ENCODE peak calls at places on chromosomes 4 and X, in five cellular contexts. H, Y, S, E and L are unnamed samples.
A peak's percentile ranks its signal among the peaks of the same experiment; 100 is the strongest.

GRCh38 chrX:48864210-48864609 is 28.8 kb upstream of the PCSK1N start:
- DNase-seq in S (peak; percentile 45), E (no peak), Y (no peak), H (no peak), L (no peak)

GRCh38 chr4:143473334-143474126 is 40.0 kb upstream of the SMARCA5 start:
- DNase-seq in Y (no peak), E (no peak), S (no peak), H (no peak), L (no peak)

GRCh38 chrX:38260231-38260630 is 39.6 kb upstream of the SRPX start:
- DNase-seq in S (no peak), H (no peak), E (no peak), Y (no peak), L (no peak)

GRCh38 chr4:134126161-134126560 is 75.4 kb downstream of the PABPC4L start:
- DNase-seq in Y (no peak), S (no peak), H (no peak), E (no peak), L (no peak)

GRCh38 chr4:158521490-158522111 is at the start of gene RXFP1:
- DNase-seq in Y (no peak), E (no peak), H (no peak), S (no peak), L (no peak)

GRCh38 chr4:23902203-23902602 is 12.4 kb upstream of the PPARGC1A start:
- DNase-seq in H (no peak), Y (no peak), E (no peak), S (no peak), L (no peak)

GRCh38 chr4:26048378-26048882 is 134.4 kb downstream of the SMIM20 start:
- DNase-seq in S (peak; percentile 71), H (peak; percentile 91), Y (no peak), E (no peak), L (no peak)

GRCh38 chrX:18983711-18984380 is at the start of gene PHKA2:
- DNase-seq in S (no peak), Y (peak; percentile 43), E (peak; percentile 31), H (no peak), L (peak; percentile 23)

GRCh38 chr4:54109226-54110018 is 9.5 kb downstream of the GSX2 start:
- DNase-seq in E (peak; percentile 34), H (no peak), S (no peak), Y (no peak), L (no peak)

GRCh38 chr4:77044458-77045124 is 31.2 kb downstream of the CCNI start:
- DNase-seq in H (no peak), Y (peak; percentile 61), S (no peak), E (no peak), L (no peak)

GRCh38 chrX:69238153-69238959 is 73.1 kb upstream of the PJA1 start:
- DNase-seq in E (no peak), Y (no peak), H (no peak), S (no peak), L (no peak)

GRCh38 chr4:57499786-57500185 is 389.6 kb upstream of the IGFBP7 start:
- DNase-seq in H (no peak), Y (no peak), S (no peak), E (no peak), L (no peak)

GRCh38 chr4:165312506-165312905 is 15.0 kb upstream of the MSMO1 start:
- DNase-seq in S (no peak), Y (no peak), H (peak; percentile 41), E (no peak), L (no peak)

DNA sequence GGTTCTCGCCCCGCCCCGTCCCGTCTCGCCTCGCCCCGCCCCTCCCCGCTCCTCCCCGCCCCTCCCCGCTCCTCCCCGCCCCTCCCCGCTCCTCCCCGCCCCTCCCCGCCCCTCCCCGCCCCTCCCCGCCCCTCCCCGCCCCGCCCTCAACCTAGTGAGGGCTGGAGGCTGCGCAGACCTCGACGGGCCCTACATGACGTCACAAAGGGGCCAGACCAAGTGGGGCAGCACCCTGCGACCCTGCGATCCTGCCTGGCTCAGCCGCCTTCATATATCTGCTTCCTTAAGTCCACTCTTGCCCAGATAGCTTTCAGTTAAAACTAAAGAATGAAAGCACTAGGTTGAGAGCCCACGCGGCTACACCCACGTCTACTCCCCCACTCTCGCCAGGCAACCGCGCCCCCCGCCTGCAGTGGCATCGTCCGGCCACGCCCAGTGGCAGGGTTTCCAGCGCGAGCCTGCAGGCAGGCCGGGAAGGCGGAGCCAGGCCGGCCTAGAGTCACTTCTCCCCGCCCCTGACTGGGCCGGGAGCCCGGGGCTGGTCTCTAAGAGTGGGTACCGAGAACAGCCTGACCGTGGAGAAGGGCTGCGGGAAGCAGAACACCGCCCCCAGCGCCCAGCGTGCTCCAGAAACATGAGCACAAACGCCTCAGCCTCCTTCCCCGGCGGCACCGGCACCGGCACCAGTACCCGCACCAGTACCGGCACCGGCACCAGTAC is 1.5 kb upstream of the MAOA start:
- DNase-seq in S (peak; percentile 57), Y (peak; percentile 88), E (peak; percentile 87), H (peak; percentile 52), L (peak; percentile 74)
- TF ChIP-seq CTCF in S (peak; percentile 27), Y (peak; percentile 8), E (no peak), H (peak; percentile 39), L (peak; percentile 49)

GRCh38 chr4:87938746-87939145 is 36.8 kb upstream of the SPP1 start:
- DNase-seq in H (no peak), S (no peak), E (no peak), Y (no peak), L (no peak)

GRCh38 chr4:87937523-87937922 is 38.0 kb upstream of the SPP1 start:
- DNase-seq in Y (no peak), H (no peak), E (no peak), S (no peak), L (no peak)

GRCh38 chr4:87943660-87944149 is 31.8 kb upstream of the SPP1 start:
- DNase-seq in S (no peak), Y (no peak), E (no peak), H (no peak), L (no peak)

GRCh38 chr4:87941537-87942392 is 33.7 kb upstream of the SPP1 start:
- DNase-seq in H (no peak), S (no peak), Y (no peak), E (no peak), L (no peak)

GRCh38 chr4:87939978-87940690 is 35.4 kb upstream of the SPP1 start:
- DNase-seq in S (no peak), H (no peak), E (no peak), Y (no peak), L (no peak)
- TF ChIP-seq CTCF in S (no peak), H (no peak), E (no peak), Y (no peak), L (no peak)

DNA sequence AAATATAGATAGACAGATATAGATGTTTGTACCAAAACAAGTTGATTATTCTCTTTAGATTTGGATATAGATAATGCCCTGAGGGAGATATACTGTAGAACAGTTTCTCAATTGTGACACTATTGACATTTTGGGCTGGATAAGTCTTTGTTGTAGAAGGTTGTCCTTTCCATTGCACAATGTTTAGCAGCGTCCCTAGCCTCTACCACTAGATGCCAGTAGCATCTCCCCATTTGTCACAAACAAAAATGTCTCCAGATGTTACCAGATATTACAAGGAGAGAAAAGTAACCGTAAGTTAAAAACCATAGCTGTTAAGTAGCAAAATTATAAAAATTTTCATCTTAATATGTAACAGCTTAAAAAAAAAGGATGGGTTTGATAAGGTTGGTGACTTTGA is 2595.3 kb downstream of the ARAP2 start:
- DNase-seq in S (peak; percentile 14), E (no peak), Y (no peak), H (no peak), L (no peak)
- TF ChIP-seq CTCF in S (peak; percentile 94), E (no peak), Y (no peak), H (peak; percentile 82), L (peak; percentile 57)

GRCh38 chr4:73916172-73916925 is 47.2 kb downstream of the CXCL1 start:
- DNase-seq in Y (no peak), E (no peak), S (no peak), H (no peak), L (no peak)
- TF ChIP-seq CTCF in Y (no peak), E (no peak), S (no peak), H (no peak), L (no peak)

GRCh38 chr4:141657550-141657949 is 21.2 kb downstream of the IL15 start:
- DNase-seq in Y (no peak), E (no peak), S (no peak), H (no peak), L (no peak)
- TF ChIP-seq CTCF in Y (no peak), E (no peak), S (no peak), H (no peak), L (no peak)

DNA sequence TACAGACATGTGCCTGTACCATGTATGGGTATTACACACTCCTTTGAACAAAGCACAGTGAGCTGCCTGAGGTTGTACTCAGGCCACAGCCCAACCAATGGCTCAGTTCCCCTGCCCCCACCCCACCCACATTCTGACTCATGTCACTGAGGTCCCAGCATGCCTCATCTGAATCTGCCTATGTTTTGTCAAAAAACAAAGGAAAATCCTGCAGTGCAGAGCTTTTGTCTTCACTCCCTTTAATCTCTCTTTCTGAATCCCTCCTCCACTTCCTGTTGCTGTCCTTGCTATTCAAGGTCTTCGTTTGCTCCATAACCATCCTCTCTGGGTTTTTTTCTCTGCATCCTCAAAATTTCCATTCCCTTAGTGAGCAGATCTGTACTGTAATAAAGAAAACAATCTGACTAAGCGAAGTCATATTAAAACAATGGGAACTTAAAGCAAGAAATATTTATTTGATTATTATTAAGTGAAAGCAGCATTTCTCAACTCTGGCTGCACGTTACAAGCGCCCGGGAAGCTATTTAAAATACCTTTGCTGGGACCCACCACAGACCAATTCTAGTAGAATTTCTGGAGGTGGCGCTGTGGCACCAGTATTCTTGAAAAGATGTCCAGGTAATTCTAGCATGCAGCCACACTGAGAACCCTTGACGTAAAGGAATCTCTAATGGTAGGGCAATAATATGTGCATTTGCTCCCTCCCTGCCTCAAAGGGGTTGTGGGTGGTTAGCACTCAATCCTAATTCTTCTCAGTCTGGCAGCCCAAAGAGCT is 8.8 kb downstream of the GUCY2F start:
- DNase-seq in H (no peak), Y (peak; percentile 8), E (peak; percentile 26), S (no peak), L (peak; percentile 35)
- TF ChIP-seq CTCF in H (no peak), Y (no peak), E (no peak), S (peak; percentile 18), L (peak; percentile 60)

DNA sequence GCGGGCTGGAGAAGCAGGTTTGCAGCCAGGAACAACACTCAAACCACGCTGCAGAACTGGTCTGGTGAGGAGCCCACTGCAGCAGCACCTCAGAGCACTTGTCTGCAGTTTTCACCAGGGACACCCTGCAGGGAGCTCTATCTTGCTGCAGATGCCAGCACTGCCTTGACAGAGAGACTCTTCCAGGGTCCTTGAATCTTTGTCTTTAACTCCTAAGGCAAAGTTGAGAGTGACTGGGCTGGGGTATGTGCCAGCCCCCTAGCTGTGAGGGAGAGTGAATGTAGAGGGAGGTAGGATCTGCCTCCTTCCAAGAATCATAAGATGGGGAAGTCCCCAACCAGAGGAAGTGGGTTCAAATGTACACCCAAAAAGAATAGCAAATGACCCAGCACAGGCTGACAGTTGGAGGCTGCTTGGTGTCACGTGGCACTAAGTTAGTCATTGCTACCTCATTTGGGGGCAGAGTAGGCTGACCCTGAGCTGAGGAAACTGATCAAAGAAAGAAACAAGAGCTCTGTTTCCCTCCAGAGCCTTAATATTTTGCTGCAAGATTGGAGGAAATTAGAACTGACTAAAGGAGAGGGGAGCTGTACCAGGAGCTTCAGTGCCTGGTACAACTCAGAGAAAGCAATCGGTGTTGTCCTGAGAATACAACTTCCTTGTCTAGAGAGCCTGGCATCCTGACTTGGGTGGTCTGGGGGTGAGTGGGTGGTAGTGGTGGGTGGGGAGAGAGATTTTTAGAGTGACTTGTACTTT is 28.2 kb upstream of the HUWE1 start:
- DNase-seq in Y (no peak), H (no peak), E (no peak), S (no peak), L (no peak)
- TF ChIP-seq CTCF in Y (no peak), H (no peak), E (no peak), S (no peak), L (no peak)

GRCh38 chr4:118738999-118739690 is 54.0 kb downstream of the METTL14 start:
- DNase-seq in H (no peak), Y (no peak), S (no peak), E (no peak), L (no peak)
- TF ChIP-seq CTCF in H (no peak), Y (no peak), S (no peak), E (no peak), L (no peak)